ENCODE peak calls at places on chromosomes 12 and 14, in six cellular contexts. O is GM12878, K is HepG2, J is K562, R is endothelial cell of umbilical vein, Q is A549. M is an unnamed sample.

GRCh38 chr14:92890830-92891598 is 31.9 kb upstream of the CHGA start:
- DNase-seq in O (no peak), Q (no peak), R (peak), J (no peak), K (no peak), M (no peak)

GRCh38 chr14:80930836-80931389 is 10.6 kb downstream of the CEP128 start:
- DNase-seq in K (no peak), R (no peak), Q (peak), J (no peak), O (peak), M (peak)

GRCh38 chr12:46387697-46388096 is 15.1 kb upstream of the SLC38A2 start:
- DNase-seq in O (no peak), Q (no peak), J (no peak), R (no peak), K (no peak), M (peak)

GRCh38 chr14:73634333-73634833 is 10.4 kb upstream of the DNAL1 start:
- DNase-seq in J (no peak), K (no peak), R (peak), Q (no peak), O (no peak), M (no peak)

GRCh38 chr12:97047361-97047760 is 140.3 kb downstream of the NEDD1 start:
- DNase-seq in R (no peak), J (no peak), O (no peak), Q (no peak), K (no peak), M (no peak)

GRCh38 chr12:48003226-48004038 is 844 bp downstream of the COL2A1 start:
- DNase-seq in K (no peak), R (peak), Q (peak), O (no peak), J (no peak), M (peak)

GRCh38 chr14:92450351-92451070 is 63.1 kb upstream of the RIN3 start:
- DNase-seq in R (no peak), J (no peak), Q (no peak), K (no peak), O (no peak), M (no peak)

GRCh38 chr14:21025374-21026151 is 702 bp upstream of the NDRG2 start:
- DNase-seq in O (no peak), Q (no peak), K (no peak), J (peak), R (no peak), M (no peak)

GRCh38 chr12:127779301-127780045 is 487.5 kb upstream of the TMEM132C start:
- DNase-seq in R (no peak), O (no peak), K (no peak), J (no peak), Q (no peak), M (no peak)

DNA sequence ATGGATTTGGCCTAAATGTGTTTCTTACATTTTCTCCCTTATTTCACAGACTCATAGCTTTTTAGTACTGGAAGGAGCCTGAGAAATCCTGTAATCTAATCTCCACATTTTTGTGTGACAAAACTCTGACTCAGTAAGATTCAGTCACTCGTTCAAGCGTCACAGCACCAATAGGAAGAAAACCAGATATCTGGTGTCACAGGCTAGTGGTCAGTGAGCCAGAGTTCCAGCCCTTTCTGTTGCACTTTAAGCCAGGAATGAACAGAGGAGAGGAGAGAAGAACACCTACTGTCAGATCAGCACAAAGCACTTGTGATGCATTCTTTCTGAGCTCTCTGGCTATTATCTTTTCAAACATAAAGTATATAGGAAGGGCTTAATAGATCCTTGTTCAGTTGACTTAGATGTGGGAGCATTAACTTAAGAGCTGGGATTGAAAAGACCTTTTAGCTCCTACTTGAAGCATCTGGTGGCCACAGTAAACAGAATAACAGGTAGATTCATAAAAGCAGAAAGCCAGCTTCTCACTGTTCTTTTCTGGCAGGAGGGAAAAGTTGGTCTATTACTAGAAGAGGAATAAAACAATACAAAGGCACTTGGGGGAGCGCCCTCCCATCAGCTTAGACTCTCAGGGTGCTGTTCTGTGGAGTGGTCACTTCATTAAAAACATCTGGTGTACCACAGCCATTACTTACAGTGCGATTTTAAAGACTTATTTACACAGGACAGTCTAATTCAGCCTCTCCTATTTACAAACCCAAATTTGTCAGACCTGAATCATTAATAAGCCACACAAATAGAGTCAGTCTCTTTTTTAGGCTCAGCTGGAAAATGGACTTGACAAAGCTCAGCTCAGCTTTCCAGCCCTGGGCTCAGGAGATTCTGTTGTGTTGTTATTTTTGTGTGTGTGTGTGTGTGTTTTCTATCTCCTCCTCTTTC is 12.2 kb upstream of the NID2 start:
- DNase-seq in K (peak), R (peak), Q (peak), O (no peak), J (no peak), M (no peak)
- TF ChIP-seq MYC in K (no peak), R (no peak), Q (no peak), O (no peak), J (no peak), M (no peak)

DNA sequence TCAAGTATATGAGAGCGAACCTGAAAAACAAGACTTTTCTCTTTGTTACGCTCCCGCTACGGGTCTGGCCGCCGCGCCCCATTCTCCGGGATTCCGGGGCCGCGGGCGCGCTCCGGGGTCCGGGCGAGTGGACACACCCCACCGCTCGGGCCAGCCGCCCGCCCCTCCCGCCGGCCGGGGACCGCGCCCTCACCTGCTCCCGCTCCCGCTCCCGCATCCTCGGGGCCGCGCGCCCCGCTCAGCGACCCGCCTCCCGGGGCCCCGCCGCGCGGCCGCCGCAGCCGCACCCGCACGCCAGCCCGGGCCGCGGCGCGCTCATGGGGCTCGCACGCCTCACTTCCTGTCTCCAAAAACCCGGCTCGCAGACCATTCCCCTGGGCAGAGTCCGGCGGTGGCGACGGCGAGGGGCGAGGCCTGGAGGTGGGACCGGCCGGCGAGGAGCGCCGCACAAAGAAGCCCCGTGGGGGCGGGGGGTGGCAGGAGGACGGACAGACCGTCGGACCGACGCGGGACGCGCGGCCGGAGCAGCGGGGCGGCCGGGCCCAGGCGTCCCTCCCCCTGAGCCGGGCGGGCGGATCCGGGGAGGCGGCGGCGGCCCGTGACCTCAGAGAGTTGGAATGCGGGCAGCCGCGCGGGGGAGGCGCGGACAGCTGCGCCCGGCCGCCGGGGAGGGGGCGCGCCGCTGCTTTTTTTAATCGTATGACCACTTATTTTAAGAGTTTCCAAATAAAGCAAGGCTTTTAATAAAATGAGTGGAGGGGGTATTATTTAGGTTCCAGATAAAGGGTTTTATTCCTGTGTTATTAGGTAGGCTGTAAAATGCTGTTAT is at the start of gene PTPN21:
- DNase-seq in Q (peak), J (peak), K (peak), O (no peak), R (peak), M (peak)
- TF ChIP-seq POLR2A in Q (peak), J (no peak), K (no peak), O (no peak), R (peak), M (no peak)

DNA sequence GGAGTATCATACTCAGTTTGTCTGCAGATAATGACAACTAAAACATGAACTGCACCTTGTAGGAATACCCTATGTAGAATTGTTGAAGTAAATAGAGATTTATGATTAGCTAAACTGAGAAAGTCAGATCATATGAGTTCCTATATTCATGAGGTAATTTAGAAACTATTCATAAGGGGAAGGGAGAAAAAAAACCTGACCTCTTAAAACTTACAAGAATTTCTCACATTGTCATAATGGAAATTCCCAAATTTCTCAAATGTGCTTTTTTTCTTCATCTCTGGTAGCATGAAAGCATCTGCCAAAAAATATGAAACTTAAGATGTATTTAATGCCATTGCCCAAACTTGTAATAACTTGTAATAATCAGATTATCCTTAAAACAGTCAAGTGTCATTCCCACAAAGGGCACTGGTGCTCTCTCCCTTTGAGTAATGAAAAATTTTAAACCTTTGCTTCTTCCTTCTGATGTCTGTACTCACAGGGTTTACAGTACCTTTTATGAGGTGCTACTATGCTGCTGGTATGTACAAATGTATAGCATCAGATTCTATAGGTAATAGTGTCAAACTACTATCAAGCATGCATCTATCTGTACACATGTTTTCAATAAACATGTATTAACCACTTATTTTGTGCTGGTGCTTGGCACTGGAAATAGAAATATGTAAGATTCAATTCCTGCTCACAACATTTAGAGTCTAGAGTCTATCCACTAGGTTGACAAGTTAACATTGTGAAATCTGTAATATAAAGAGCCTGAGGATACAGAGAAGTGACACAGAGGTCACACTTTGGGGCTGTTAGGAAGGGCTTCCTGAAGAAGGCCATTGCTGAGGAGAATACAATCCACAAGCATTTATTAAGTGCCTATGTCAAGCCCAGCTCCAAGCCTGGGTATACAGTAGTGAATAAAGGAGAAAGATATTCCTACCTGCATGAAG is 17.4 kb upstream of the DRAM1 start:
- DNase-seq in O (no peak), R (no peak), J (no peak), Q (no peak), K (no peak), M (no peak)
- TF ChIP-seq MYC in O (no peak), R (no peak), J (no peak), Q (no peak), K (no peak), M (no peak)

DNA sequence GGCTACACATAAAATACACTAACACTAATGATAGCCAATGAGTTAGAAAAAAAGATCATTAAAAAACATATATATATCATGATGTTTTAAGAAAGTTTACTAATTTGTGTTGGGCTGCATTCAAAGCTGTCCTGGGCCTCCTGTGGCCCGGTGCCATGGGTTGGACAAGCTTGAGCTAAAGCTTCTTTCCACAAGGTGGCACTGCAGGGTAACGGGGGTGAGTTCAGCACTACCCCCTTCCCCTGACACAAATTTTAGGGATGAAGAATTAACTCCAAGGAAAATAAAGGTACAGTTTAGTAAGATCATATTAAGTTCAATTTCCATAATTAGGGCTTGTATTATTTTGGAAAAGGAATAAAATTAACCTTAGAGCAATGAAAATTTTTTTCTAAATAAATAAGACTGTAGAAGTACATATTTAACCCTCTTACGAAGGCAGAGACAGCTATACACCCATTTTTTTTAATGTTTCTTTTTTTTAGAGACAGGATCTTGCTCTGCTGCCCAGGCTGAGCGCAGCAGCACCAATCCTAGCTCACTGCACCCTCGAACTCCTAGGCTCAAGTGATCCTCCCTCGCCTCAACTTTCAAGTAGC is 38.9 kb downstream of the PPP1R13B start:
- DNase-seq in J (peak), Q (peak), R (peak), K (peak), O (no peak), M (peak)
- TF ChIP-seq POLR2A in J (no peak), Q (no peak), R (no peak), K (no peak), O (no peak), M (no peak)

GRCh38 chr12:857611-858010 is 91.9 kb downstream of the RAD52 start:
- DNase-seq in K (no peak), R (no peak), O (no peak), J (no peak), Q (peak), M (no peak)
- TF ChIP-seq MYC in K (no peak), R (no peak), O (no peak), J (no peak), Q (no peak), M (no peak)

DNA sequence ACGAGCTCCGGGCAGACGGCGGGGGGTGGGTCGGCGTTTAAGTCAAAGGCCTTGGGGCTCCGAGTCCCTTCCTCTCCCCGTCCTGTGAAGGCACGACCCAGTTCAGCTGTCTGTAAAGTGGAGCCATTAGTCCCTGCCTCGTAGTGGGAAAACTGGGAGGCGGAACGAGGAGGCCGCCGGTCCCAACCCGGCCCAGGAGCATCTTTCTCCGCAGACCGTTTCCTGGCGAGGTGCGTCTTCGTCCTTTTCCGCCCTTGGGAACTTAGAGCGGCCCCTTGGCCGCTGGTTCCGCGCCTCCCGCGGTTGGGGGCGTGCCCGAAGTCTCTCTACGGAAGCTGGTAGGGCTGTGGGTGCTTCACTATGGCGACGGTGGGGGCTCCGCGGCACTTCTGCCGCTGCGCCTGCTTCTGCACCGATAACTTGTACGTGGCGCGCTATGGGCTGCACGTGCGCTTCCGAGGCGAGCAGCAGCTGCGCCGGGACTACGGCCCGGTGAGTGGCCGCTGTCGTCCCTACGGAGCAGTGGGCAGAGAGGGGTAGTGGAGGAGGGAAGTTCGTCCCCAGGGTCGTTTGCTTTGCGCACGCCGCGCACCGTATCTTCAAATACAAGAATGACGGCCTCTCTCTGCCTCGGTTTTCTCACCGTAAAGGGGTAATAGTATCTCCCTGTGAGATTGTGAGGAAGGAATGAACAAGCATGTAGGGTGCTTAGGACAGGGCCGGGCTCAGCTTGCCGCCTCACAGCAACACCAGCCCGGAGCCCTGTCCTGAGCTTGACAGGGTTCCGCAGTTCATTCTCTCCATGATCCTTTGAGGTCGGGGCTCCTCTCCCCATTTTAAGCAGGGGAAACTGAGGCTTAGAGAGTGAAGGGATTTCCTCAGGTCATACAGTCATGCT is at the start of gene OGFOD2:
- DNase-seq in K (peak), O (peak), R (peak), Q (peak), J (peak), M (peak)
- TF ChIP-seq POLR2A in K (peak), O (peak), R (peak), Q (peak), J (peak), M (peak)

DNA sequence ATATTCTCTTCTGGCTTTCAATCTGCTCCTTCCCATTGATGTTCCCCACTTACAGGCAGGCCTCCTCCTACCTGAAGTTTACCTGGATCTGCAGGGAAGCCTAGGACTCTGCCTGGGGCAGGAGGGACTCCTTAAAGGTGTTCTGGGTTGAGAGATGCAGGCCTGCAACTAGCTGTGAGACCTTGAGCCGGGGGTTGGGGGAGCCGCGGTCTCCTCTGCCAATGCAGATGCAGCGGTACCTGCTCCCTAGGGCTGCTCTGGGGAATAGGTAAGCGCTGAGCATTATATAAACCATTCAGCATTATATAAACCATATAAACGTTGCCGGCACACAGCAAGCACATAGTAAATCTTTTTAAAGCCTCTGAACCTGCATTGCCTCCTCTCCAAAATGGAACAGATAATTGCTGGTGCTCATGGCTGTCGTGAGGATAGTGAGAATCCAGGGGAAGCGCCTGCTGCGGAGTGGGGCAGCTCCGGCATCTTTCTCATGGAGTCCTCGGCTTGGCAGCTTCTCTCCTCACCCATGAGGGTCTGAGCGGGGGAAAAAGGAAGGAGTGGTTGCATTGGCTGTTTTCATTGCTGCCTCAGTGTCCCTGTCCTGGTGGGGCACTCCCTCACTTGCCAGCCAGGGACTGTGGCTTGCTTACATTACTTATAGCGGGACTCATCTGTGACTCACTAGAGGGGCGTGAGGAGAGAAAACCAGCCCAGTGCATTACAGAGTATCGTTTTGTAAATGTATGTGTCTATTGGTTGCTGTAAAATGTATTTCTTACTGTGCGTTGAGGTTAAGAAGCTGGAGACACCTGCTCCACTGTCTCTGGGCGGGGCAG is 12.5 kb upstream of the KRT80 start:
- DNase-seq in O (no peak), J (no peak), K (no peak), R (no peak), Q (no peak), M (peak)
- TF ChIP-seq MYC in O (no peak), J (no peak), K (no peak), R (no peak), Q (no peak), M (no peak)

DNA sequence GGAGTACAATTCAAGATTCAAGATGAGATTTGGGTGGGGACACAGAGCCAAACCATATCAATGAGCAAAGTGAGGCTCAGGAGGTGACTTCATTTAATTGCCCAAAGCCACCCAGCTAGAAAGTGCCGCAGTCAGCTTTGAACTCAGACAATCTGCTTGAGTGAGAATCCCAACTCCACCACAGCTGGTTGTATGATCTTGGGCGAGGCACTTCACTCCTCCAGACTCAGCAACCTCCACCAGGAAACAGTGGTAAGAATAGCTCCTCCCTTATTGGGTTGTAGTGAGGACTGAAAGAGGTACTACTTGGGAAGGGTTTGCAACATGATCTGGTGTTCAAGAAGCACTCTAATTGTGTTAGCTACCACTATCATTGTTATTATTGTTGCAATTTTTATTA is 129.2 kb upstream of the RFLNA start:
- DNase-seq in K (no peak), Q (no peak), J (no peak), O (no peak), R (no peak), M (no peak)
- TF ChIP-seq POLR2A in K (no peak), Q (no peak), J (no peak), O (no peak), R (no peak), M (no peak)

M was measured in NB4.